ENCODE peak calls at places on chromosomes 13 and 19, in four cellular contexts. One of them, this sample, is unnamed.

GRCh38 chr13:33285420-33286124 is at the start of gene STARD13:
- DNase-seq in LHCN-M2: peak
- DNase-seq in H7: peak
- DNase-seq in NAMALWA: peak
- DNase-seq in this sample: peak

GRCh38 chr19:2722541-2723344 is 1.6 kb upstream of the DIRAS1 start:
- DNase-seq in LHCN-M2: peak
- DNase-seq in H7: peak
- DNase-seq in NAMALWA: no peak
- DNase-seq in this sample: peak

GRCh38 chr19:54209058-54209747 is 8.5 kb downstream of the RPS9 start:
- DNase-seq in H7: peak
- DNase-seq in LHCN-M2: no peak
- DNase-seq in NAMALWA: peak
- DNase-seq in this sample: no peak

GRCh38 chr13:27622102-27622820 is 569 bp downstream of the POLR1D start:
- DNase-seq in NAMALWA: no peak
- DNase-seq in H7: no peak
- DNase-seq in LHCN-M2: peak
- DNase-seq in this sample: peak

GRCh38 chr13:22047082-22047784 is 376.4 kb downstream of the FGF9 start:
- DNase-seq in NAMALWA: no peak
- DNase-seq in LHCN-M2: no peak
- DNase-seq in H7: no peak
- DNase-seq in this sample: no peak

GRCh38 chr13:74132768-74133656 is 1.2 kb downstream of the KLF12 start:
- DNase-seq in H7: peak
- DNase-seq in LHCN-M2: peak
- DNase-seq in NAMALWA: peak
- DNase-seq in this sample: no peak

GRCh38 chr19:48556163-48556562 is 4.2 kb downstream of the SULT2B1 start:
- DNase-seq in NAMALWA: no peak
- DNase-seq in LHCN-M2: peak
- DNase-seq in H7: peak
- DNase-seq in this sample: peak

GRCh38 chr13:113001251-113002140 is 32.5 kb downstream of the MCF2L start:
- DNase-seq in LHCN-M2: peak
- DNase-seq in NAMALWA: no peak
- DNase-seq in H7: no peak
- DNase-seq in this sample: no peak

GRCh38 chr19:19956431-19957075 is 55.8 kb downstream of the ZNF93 start:
- DNase-seq in LHCN-M2: no peak
- DNase-seq in H7: peak
- DNase-seq in NAMALWA: peak
- DNase-seq in this sample: no peak

GRCh38 chr13:111508164-111508870 is 187.9 kb downstream of the TEX29 start:
- DNase-seq in NAMALWA: no peak
- DNase-seq in LHCN-M2: no peak
- DNase-seq in H7: no peak
- DNase-seq in this sample: no peak

GRCh38 chr19:35736913-35737886 is 5.1 kb downstream of the IGFLR1 start:
- DNase-seq in NAMALWA: peak
- DNase-seq in H7: no peak
- DNase-seq in LHCN-M2: no peak
- DNase-seq in this sample: no peak

GRCh38 chr19:49335784-49336481 is 727 bp downstream of the CD37 start:
- DNase-seq in LHCN-M2: no peak
- DNase-seq in NAMALWA: peak
- DNase-seq in H7: no peak
- DNase-seq in this sample: no peak

GRCh38 chr19:15154002-15154612 is 46.7 kb downstream of the NOTCH3 start:
- DNase-seq in NAMALWA: peak
- DNase-seq in LHCN-M2: peak
- DNase-seq in H7: peak
- DNase-seq in this sample: peak

GRCh38 chr13:38941353-38941945 is 49.2 kb downstream of the STOML3 start:
- DNase-seq in NAMALWA: no peak
- DNase-seq in H7: no peak
- DNase-seq in LHCN-M2: no peak
- DNase-seq in this sample: no peak

GRCh38 chr13:111926501-111927180 is 140.3 kb upstream of the SOX1 start:
- DNase-seq in LHCN-M2: no peak
- DNase-seq in H7: no peak
- DNase-seq in NAMALWA: no peak
- DNase-seq in this sample: no peak

GRCh38 chr13:58190578-58190977 is 559.0 kb downstream of the PCDH17 start:
- DNase-seq in H7: no peak
- DNase-seq in LHCN-M2: no peak
- DNase-seq in NAMALWA: no peak
- DNase-seq in this sample: no peak

GRCh38 chr13:86841264-86841663 is 829.9 kb upstream of the SLITRK5 start:
- DNase-seq in LHCN-M2: no peak
- DNase-seq in NAMALWA: no peak
- DNase-seq in H7: no peak
- DNase-seq in this sample: no peak

GRCh38 chr13:112733112-112733511 is 43.3 kb downstream of the ATP11A start:
- DNase-seq in H7: peak
- DNase-seq in NAMALWA: no peak
- DNase-seq in LHCN-M2: no peak
- DNase-seq in this sample: no peak

GRCh38 chr19:7718668-7719067 is 13.2 kb downstream of the CLEC4G start:
- DNase-seq in NAMALWA: no peak
- DNase-seq in H7: no peak
- DNase-seq in LHCN-M2: no peak
- DNase-seq in this sample: no peak

GRCh38 chr19:7376151-7376852 is 27.6 kb downstream of the ARHGEF18 start:
- DNase-seq in H7: peak
- DNase-seq in LHCN-M2: no peak
- DNase-seq in NAMALWA: no peak
- DNase-seq in this sample: no peak